ENCODE peak calls at places on chromosomes 16 and 17, in nine cellular contexts. One of them, this sample, is unnamed.

GRCh38 chr17:6374271-6374691 is 60.6 kb downstream of the AIPL1 start:
- DNase-seq in left ventricle myocardium inferior: no peak
- DNase-seq in thoracic aorta: no peak
- DNase-seq in brain microvascular endothelial cell: no peak
- DNase-seq in right atrium auricular region: no peak
- DNase-seq in fibroblast of pulmonary artery: no peak
- DNase-seq in HFFc6: no peak
- DNase-seq in Calu3: peak; percentile 46
- DNase-seq in foreskin fibroblast: peak; percentile 25
- DNase-seq in this sample: no peak

GRCh38 chr17:1379930-1380313 is 20.1 kb downstream of the YWHAE start:
- DNase-seq in thoracic aorta: no peak
- DNase-seq in HFFc6: no peak
- DNase-seq in left ventricle myocardium inferior: no peak
- DNase-seq in fibroblast of pulmonary artery: no peak
- DNase-seq in brain microvascular endothelial cell: no peak
- DNase-seq in foreskin fibroblast: no peak
- DNase-seq in Calu3: no peak
- DNase-seq in right atrium auricular region: no peak
- DNase-seq in this sample: peak; percentile 51

GRCh38 chr16:6545329-6545728 is 787.3 kb upstream of the RBFOX1 start:
- DNase-seq in foreskin fibroblast: no peak
- DNase-seq in HFFc6: no peak
- DNase-seq in right atrium auricular region: no peak
- DNase-seq in thoracic aorta: no peak
- DNase-seq in brain microvascular endothelial cell: no peak
- DNase-seq in Calu3: no peak
- DNase-seq in left ventricle myocardium inferior: no peak
- DNase-seq in fibroblast of pulmonary artery: no peak
- DNase-seq in this sample: no peak

GRCh38 chr16:12611006-12611477 is 192.6 kb downstream of the CPPED1 start:
- DNase-seq in HFFc6: no peak
- DNase-seq in Calu3: no peak
- DNase-seq in foreskin fibroblast: no peak
- DNase-seq in thoracic aorta: no peak
- DNase-seq in fibroblast of pulmonary artery: no peak
- DNase-seq in left ventricle myocardium inferior: no peak
- DNase-seq in brain microvascular endothelial cell: peak; percentile 11
- DNase-seq in right atrium auricular region: no peak
- DNase-seq in this sample: no peak

GRCh38 chr16:48133455-48134226 is 22.2 kb downstream of the ABCC12 start:
- DNase-seq in brain microvascular endothelial cell: no peak
- DNase-seq in right atrium auricular region: no peak
- DNase-seq in left ventricle myocardium inferior: no peak
- DNase-seq in fibroblast of pulmonary artery: no peak
- DNase-seq in foreskin fibroblast: no peak
- DNase-seq in thoracic aorta: no peak
- DNase-seq in HFFc6: no peak
- DNase-seq in Calu3: no peak
- DNase-seq in this sample: no peak

GRCh38 chr16:29025218-29025617 is 40.4 kb downstream of the LAT start:
- DNase-seq in thoracic aorta: no peak
- DNase-seq in brain microvascular endothelial cell: no peak
- DNase-seq in fibroblast of pulmonary artery: no peak
- DNase-seq in HFFc6: no peak
- DNase-seq in Calu3: no peak
- DNase-seq in foreskin fibroblast: no peak
- DNase-seq in right atrium auricular region: no peak
- DNase-seq in left ventricle myocardium inferior: no peak
- DNase-seq in this sample: no peak

GRCh38 chr16:52492789-52493357 is 54.1 kb downstream of the TOX3 start:
- DNase-seq in fibroblast of pulmonary artery: no peak
- DNase-seq in thoracic aorta: no peak
- DNase-seq in right atrium auricular region: no peak
- DNase-seq in HFFc6: no peak
- DNase-seq in left ventricle myocardium inferior: no peak
- DNase-seq in brain microvascular endothelial cell: no peak
- DNase-seq in foreskin fibroblast: no peak
- DNase-seq in Calu3: no peak
- DNase-seq in this sample: peak; percentile 44

GRCh38 chr17:77061711-77062110 is 79.1 kb upstream of the SEC14L1 start:
- DNase-seq in left ventricle myocardium inferior: no peak
- DNase-seq in brain microvascular endothelial cell: no peak
- DNase-seq in fibroblast of pulmonary artery: peak; percentile 6
- DNase-seq in thoracic aorta: no peak
- DNase-seq in right atrium auricular region: no peak
- DNase-seq in Calu3: no peak
- DNase-seq in foreskin fibroblast: no peak
- DNase-seq in HFFc6: no peak
- DNase-seq in this sample: no peak

GRCh38 chr16:26770547-26770946 is 296.2 kb upstream of the C16orf82 start:
- DNase-seq in fibroblast of pulmonary artery: no peak
- DNase-seq in left ventricle myocardium inferior: no peak
- DNase-seq in HFFc6: no peak
- DNase-seq in Calu3: no peak
- DNase-seq in brain microvascular endothelial cell: no peak
- DNase-seq in thoracic aorta: no peak
- DNase-seq in right atrium auricular region: no peak
- DNase-seq in foreskin fibroblast: no peak
- DNase-seq in this sample: no peak

DNA sequence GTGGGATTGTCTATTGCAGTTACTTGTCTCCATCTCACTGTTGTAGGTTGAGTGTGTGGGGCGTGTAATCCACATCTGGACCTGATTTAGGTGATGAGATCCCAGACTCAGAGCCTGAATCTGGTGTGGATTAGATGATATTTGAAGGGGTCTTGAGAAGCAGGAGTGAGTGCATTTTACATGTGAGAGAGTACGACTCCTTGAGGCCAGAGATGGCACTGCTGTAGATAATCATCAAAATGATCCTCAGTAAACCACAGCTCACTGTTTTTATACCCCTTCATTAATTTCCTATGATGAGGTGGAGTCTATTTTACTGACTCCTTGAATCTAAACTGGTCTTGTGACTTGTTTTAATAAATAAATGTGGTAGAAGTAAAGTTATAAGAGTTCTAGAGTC is 732.5 kb downstream of the KCNJ2 start:
- DNase-seq in foreskin fibroblast: peak; percentile 17
- DNase-seq in brain microvascular endothelial cell: no peak
- DNase-seq in right atrium auricular region: no peak
- DNase-seq in HFFc6: no peak
- DNase-seq in fibroblast of pulmonary artery: no peak
- DNase-seq in left ventricle myocardium inferior: no peak
- DNase-seq in Calu3: no peak
- DNase-seq in thoracic aorta: no peak
- DNase-seq in this sample: no peak
- TF ChIP-seq CTCF in foreskin fibroblast: no peak
- TF ChIP-seq CTCF in brain microvascular endothelial cell: no peak
- TF ChIP-seq CTCF in right atrium auricular region: no peak
- TF ChIP-seq CTCF in HFFc6: peak; percentile 14
- TF ChIP-seq CTCF in fibroblast of pulmonary artery: no peak
- TF ChIP-seq CTCF in left ventricle myocardium inferior: no peak
- TF ChIP-seq CTCF in Calu3: no peak
- TF ChIP-seq CTCF in thoracic aorta: no peak
- TF ChIP-seq CTCF in this sample: no peak

GRCh38 chr17:56785997-56786680 is 47.6 kb downstream of the C17orf67 start:
- DNase-seq in brain microvascular endothelial cell: no peak
- DNase-seq in Calu3: no peak
- DNase-seq in thoracic aorta: no peak
- DNase-seq in right atrium auricular region: no peak
- DNase-seq in foreskin fibroblast: no peak
- DNase-seq in fibroblast of pulmonary artery: no peak
- DNase-seq in left ventricle myocardium inferior: no peak
- DNase-seq in HFFc6: no peak
- DNase-seq in this sample: no peak
- TF ChIP-seq CTCF in brain microvascular endothelial cell: no peak
- TF ChIP-seq CTCF in Calu3: no peak
- TF ChIP-seq CTCF in thoracic aorta: no peak
- TF ChIP-seq CTCF in right atrium auricular region: no peak
- TF ChIP-seq CTCF in foreskin fibroblast: no peak
- TF ChIP-seq CTCF in fibroblast of pulmonary artery: no peak
- TF ChIP-seq CTCF in left ventricle myocardium inferior: no peak
- TF ChIP-seq CTCF in HFFc6: no peak
- TF ChIP-seq CTCF in this sample: no peak

DNA sequence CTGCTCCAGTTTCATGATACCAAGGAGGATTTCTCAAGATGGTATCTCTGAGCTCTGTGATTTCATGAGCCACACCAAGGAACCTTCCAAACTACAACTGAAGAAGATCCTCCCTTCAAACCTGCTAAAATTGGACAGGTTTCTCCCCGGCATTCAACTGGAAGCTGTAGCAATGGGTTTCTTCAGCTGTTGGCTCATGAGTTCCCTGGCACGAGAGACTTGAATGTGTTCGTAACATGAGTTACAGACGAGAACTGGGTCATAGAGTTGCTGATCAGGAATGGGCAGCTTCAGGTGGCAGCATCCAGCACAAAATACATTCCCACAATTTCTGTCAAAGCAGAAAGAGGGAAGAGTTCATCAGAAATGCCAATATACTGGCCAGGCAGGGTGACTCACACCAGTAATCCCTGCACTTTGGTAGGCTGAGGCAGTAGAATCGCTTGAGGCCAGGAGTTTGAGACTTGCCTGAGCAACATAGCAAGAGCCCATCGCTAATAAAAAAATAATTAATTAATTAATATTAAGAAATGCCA is 3.4 kb upstream of the HSF5 start:
- DNase-seq in Calu3: no peak
- DNase-seq in right atrium auricular region: no peak
- DNase-seq in HFFc6: no peak
- DNase-seq in thoracic aorta: no peak
- DNase-seq in fibroblast of pulmonary artery: no peak
- DNase-seq in foreskin fibroblast: no peak
- DNase-seq in left ventricle myocardium inferior: no peak
- DNase-seq in brain microvascular endothelial cell: no peak
- DNase-seq in this sample: no peak
- TF ChIP-seq CTCF in Calu3: no peak
- TF ChIP-seq CTCF in right atrium auricular region: no peak
- TF ChIP-seq CTCF in HFFc6: no peak
- TF ChIP-seq CTCF in thoracic aorta: no peak
- TF ChIP-seq CTCF in fibroblast of pulmonary artery: no peak
- TF ChIP-seq CTCF in foreskin fibroblast: no peak
- TF ChIP-seq CTCF in left ventricle myocardium inferior: no peak
- TF ChIP-seq CTCF in brain microvascular endothelial cell: no peak
- TF ChIP-seq CTCF in this sample: no peak

GRCh38 chr17:82835122-82835521 is 4.7 kb downstream of the ZNF750 start:
- DNase-seq in foreskin fibroblast: no peak
- DNase-seq in Calu3: no peak
- DNase-seq in right atrium auricular region: no peak
- DNase-seq in left ventricle myocardium inferior: no peak
- DNase-seq in fibroblast of pulmonary artery: no peak
- DNase-seq in HFFc6: no peak
- DNase-seq in thoracic aorta: no peak
- DNase-seq in brain microvascular endothelial cell: no peak
- DNase-seq in this sample: no peak
- TF ChIP-seq CTCF in foreskin fibroblast: no peak
- TF ChIP-seq CTCF in Calu3: no peak
- TF ChIP-seq CTCF in right atrium auricular region: no peak
- TF ChIP-seq CTCF in left ventricle myocardium inferior: no peak
- TF ChIP-seq CTCF in fibroblast of pulmonary artery: no peak
- TF ChIP-seq CTCF in HFFc6: no peak
- TF ChIP-seq CTCF in thoracic aorta: no peak
- TF ChIP-seq CTCF in brain microvascular endothelial cell: no peak
- TF ChIP-seq CTCF in this sample: no peak

GRCh38 chr16:58629681-58630640 is at the start of gene CNOT1:
- DNase-seq in brain microvascular endothelial cell: peak; percentile 100
- DNase-seq in HFFc6: peak; percentile 100
- DNase-seq in thoracic aorta: peak; percentile 95
- DNase-seq in right atrium auricular region: peak; percentile 100
- DNase-seq in left ventricle myocardium inferior: peak; percentile 98
- DNase-seq in foreskin fibroblast: peak; percentile 100
- DNase-seq in Calu3: peak; percentile 99
- DNase-seq in fibroblast of pulmonary artery: peak; percentile 100
- DNase-seq in this sample: peak; percentile 90
- TF ChIP-seq CTCF in brain microvascular endothelial cell: no peak
- TF ChIP-seq CTCF in HFFc6: no peak
- TF ChIP-seq CTCF in thoracic aorta: no peak
- TF ChIP-seq CTCF in right atrium auricular region: no peak
- TF ChIP-seq CTCF in left ventricle myocardium inferior: no peak
- TF ChIP-seq CTCF in foreskin fibroblast: no peak
- TF ChIP-seq CTCF in Calu3: no peak
- TF ChIP-seq CTCF in fibroblast of pulmonary artery: no peak
- TF ChIP-seq CTCF in this sample: no peak

GRCh38 chr17:37710344-37710886 is 34.4 kb downstream of the HNF1B start:
- DNase-seq in thoracic aorta: no peak
- DNase-seq in right atrium auricular region: peak; percentile 58
- DNase-seq in brain microvascular endothelial cell: peak; percentile 88
- DNase-seq in Calu3: peak; percentile 100
- DNase-seq in left ventricle myocardium inferior: no peak
- DNase-seq in fibroblast of pulmonary artery: peak; percentile 77
- DNase-seq in HFFc6: no peak
- DNase-seq in foreskin fibroblast: peak; percentile 49
- DNase-seq in this sample: no peak
- TF ChIP-seq CTCF in thoracic aorta: no peak
- TF ChIP-seq CTCF in right atrium auricular region: no peak
- TF ChIP-seq CTCF in brain microvascular endothelial cell: peak; percentile 34
- TF ChIP-seq CTCF in Calu3: peak; percentile 89
- TF ChIP-seq CTCF in left ventricle myocardium inferior: no peak
- TF ChIP-seq CTCF in fibroblast of pulmonary artery: no peak
- TF ChIP-seq CTCF in HFFc6: no peak
- TF ChIP-seq CTCF in foreskin fibroblast: no peak
- TF ChIP-seq CTCF in this sample: no peak

GRCh38 chr17:75271955-75272847 is 1.2 kb upstream of the MIF4GD start:
- DNase-seq in Calu3: no peak
- DNase-seq in thoracic aorta: no peak
- DNase-seq in fibroblast of pulmonary artery: peak; percentile 49
- DNase-seq in left ventricle myocardium inferior: peak; percentile 71
- DNase-seq in HFFc6: peak; percentile 68
- DNase-seq in brain microvascular endothelial cell: no peak
- DNase-seq in foreskin fibroblast: peak; percentile 79
- DNase-seq in right atrium auricular region: no peak
- DNase-seq in this sample: no peak

GRCh38 chr17:75272848-75273184 is 1.8 kb upstream of the MIF4GD start:
- DNase-seq in right atrium auricular region: no peak
- DNase-seq in foreskin fibroblast: no peak
- DNase-seq in HFFc6: no peak
- DNase-seq in brain microvascular endothelial cell: no peak
- DNase-seq in fibroblast of pulmonary artery: no peak
- DNase-seq in Calu3: no peak
- DNase-seq in left ventricle myocardium inferior: no peak
- DNase-seq in thoracic aorta: no peak
- DNase-seq in this sample: no peak

GRCh38 chr17:75270218-75270965 is 639 bp downstream of the MIF4GD start:
- DNase-seq in right atrium auricular region: no peak
- DNase-seq in fibroblast of pulmonary artery: peak; percentile 80
- DNase-seq in HFFc6: peak; percentile 66
- DNase-seq in foreskin fibroblast: peak; percentile 86
- DNase-seq in Calu3: peak; percentile 74
- DNase-seq in thoracic aorta: no peak
- DNase-seq in left ventricle myocardium inferior: peak; percentile 62
- DNase-seq in brain microvascular endothelial cell: peak; percentile 48
- DNase-seq in this sample: peak; percentile 88

GRCh38 chr17:75270966-75271232 is at the start of gene MIF4GD:
- DNase-seq in fibroblast of pulmonary artery: no peak
- DNase-seq in HFFc6: no peak
- DNase-seq in left ventricle myocardium inferior: no peak
- DNase-seq in thoracic aorta: no peak
- DNase-seq in foreskin fibroblast: no peak
- DNase-seq in brain microvascular endothelial cell: no peak
- DNase-seq in right atrium auricular region: no peak
- DNase-seq in Calu3: no peak
- DNase-seq in this sample: no peak

GRCh38 chr17:75271233-75271954 is 363 bp upstream of the MIF4GD start:
- DNase-seq in left ventricle myocardium inferior: peak; percentile 85
- DNase-seq in fibroblast of pulmonary artery: peak; percentile 65
- DNase-seq in brain microvascular endothelial cell: no peak
- DNase-seq in thoracic aorta: no peak
- DNase-seq in foreskin fibroblast: peak; percentile 90
- DNase-seq in Calu3: peak; percentile 92
- DNase-seq in HFFc6: peak; percentile 36
- DNase-seq in right atrium auricular region: no peak
- DNase-seq in this sample: peak; percentile 99
- TF ChIP-seq CTCF in left ventricle myocardium inferior: peak; percentile 83
- TF ChIP-seq CTCF in fibroblast of pulmonary artery: peak; percentile 7
- TF ChIP-seq CTCF in brain microvascular endothelial cell: peak; percentile 27
- TF ChIP-seq CTCF in thoracic aorta: peak; percentile 75
- TF ChIP-seq CTCF in foreskin fibroblast: peak; percentile 22
- TF ChIP-seq CTCF in Calu3: peak; percentile 70
- TF ChIP-seq CTCF in HFFc6: peak; percentile 77
- TF ChIP-seq CTCF in right atrium auricular region: peak; percentile 87
- TF ChIP-seq CTCF in this sample: peak; percentile 91